ENCODE peak calls at places on chromosomes 6 and 20, in seven cellular contexts. S, Z, N, W, E, B and H are unnamed samples.

GRCh38 chr20:7704021-7704420 is 236.2 kb downstream of the HAO1 start:
- DNase-seq in S (no peak), Z (no peak), N (no peak), W (no peak), E (no peak), B (no peak), H (no peak)

GRCh38 chr6:159640322-159640721 is 52.7 kb downstream of the SOD2 start:
- DNase-seq in S (no peak), Z (no peak), N (no peak), W (no peak), E (no peak), B (no peak), H (no peak)

GRCh38 chr20:4524307-4524706 is 197.4 kb upstream of the PRND start:
- DNase-seq in S (no peak), Z (no peak), N (no peak), W (no peak), E (no peak), B (no peak), H (no peak)

GRCh38 chr20:41734506-41734945 is 116.3 kb upstream of the CHD6 start:
- DNase-seq in S (no peak), Z (peak), N (peak), W (no peak), E (peak), B (peak), H (peak)

GRCh38 chr6:81362246-81362645 is 390.2 kb downstream of the TENT5A start:
- DNase-seq in S (no peak), Z (no peak), N (no peak), W (no peak), E (no peak), B (no peak), H (no peak)

GRCh38 chr6:156846845-156847599 is 69.8 kb downstream of the ARID1B start:
- DNase-seq in S (no peak), Z (no peak), N (no peak), W (no peak), E (no peak), B (no peak), H (no peak)

GRCh38 chr6:11162262-11162661 is 50.7 kb upstream of the ERVFRD-1 start:
- DNase-seq in S (no peak), Z (no peak), N (no peak), W (no peak), E (no peak), B (no peak), H (no peak)

GRCh38 chr6:47168176-47168575 is 126.0 kb upstream of the ADGRF1 start:
- DNase-seq in S (no peak), Z (peak), N (no peak), W (no peak), E (no peak), B (no peak), H (peak)

GRCh38 chr20:10640897-10641296 is 32.9 kb downstream of the JAG1 start:
- DNase-seq in S (no peak), Z (no peak), N (no peak), W (no peak), E (no peak), B (no peak), H (no peak)

GRCh38 chr20:4633780-4634179 is 87.9 kb upstream of the PRND start:
- DNase-seq in S (no peak), Z (no peak), N (no peak), W (no peak), E (no peak), B (no peak), H (no peak)

GRCh38 chr6:37057678-37058077 is 52.2 kb downstream of the FGD2 start:
- DNase-seq in S (no peak), Z (no peak), N (no peak), W (no peak), E (no peak), B (no peak), H (no peak)

GRCh38 chr20:64101731-64102621 is 5.4 kb downstream of the NPBWR2 start:
- DNase-seq in S (no peak), Z (peak), N (no peak), W (peak), E (peak), B (no peak), H (peak)

GRCh38 chr6:129312865-129313264 is 397.1 kb downstream of the ARHGAP18 start:
- DNase-seq in S (no peak), Z (peak), N (no peak), W (no peak), E (no peak), B (peak), H (peak)

GRCh38 chr6:97819680-97820079 is 536.7 kb upstream of the MMS22L start:
- DNase-seq in S (no peak), Z (no peak), N (no peak), W (no peak), E (no peak), B (no peak), H (no peak)

GRCh38 chr20:40481337-40481736 is 207.7 kb downstream of the MAFB start:
- DNase-seq in S (no peak), Z (no peak), N (no peak), W (no peak), E (no peak), B (no peak), H (no peak)

GRCh38 chr20:13213335-13213734 is 7.7 kb upstream of the ISM1 start:
- DNase-seq in S (no peak), Z (no peak), N (no peak), W (no peak), E (no peak), B (no peak), H (no peak)

GRCh38 chr6:15107644-15108382 is 138.1 kb upstream of the JARID2 start:
- DNase-seq in S (no peak), Z (no peak), N (no peak), W (no peak), E (no peak), B (no peak), H (no peak)

GRCh38 chr6:128118401-128118800 is 217.5 kb upstream of the THEMIS start:
- DNase-seq in S (no peak), Z (no peak), N (no peak), W (no peak), E (no peak), B (no peak), H (no peak)

GRCh38 chr6:68876792-68877493 is 241.9 kb downstream of the ADGRB3 start:
- DNase-seq in S (no peak), Z (no peak), N (no peak), W (peak), E (no peak), B (no peak), H (no peak)

GRCh38 chr6:84967389-84967788 is 203.0 kb upstream of the TBX18 start:
- DNase-seq in S (no peak), Z (peak), N (no peak), W (no peak), E (no peak), B (no peak), H (peak)

GRCh38 chr20:8209061-8209460 is 77.0 kb downstream of the PLCB1 start:
- DNase-seq in S (no peak), Z (no peak), N (no peak), W (peak), E (no peak), B (no peak), H (no peak)

GRCh38 chr6:113825776-113826175 is 31.4 kb upstream of the MARCKS start:
- DNase-seq in S (no peak), Z (no peak), N (peak), W (no peak), E (peak), B (peak), H (no peak)

GRCh38 chr6:3209114-3210023 is 18.1 kb downstream of the TUBB2B start:
- DNase-seq in S (no peak), Z (peak), N (no peak), W (peak), E (no peak), B (no peak), H (peak)

GRCh38 chr20:20593447-20594170 is 118.8 kb downstream of the RALGAPA2 start:
- DNase-seq in S (no peak), Z (peak), N (no peak), W (peak), E (peak), B (no peak), H (no peak)

DNA sequence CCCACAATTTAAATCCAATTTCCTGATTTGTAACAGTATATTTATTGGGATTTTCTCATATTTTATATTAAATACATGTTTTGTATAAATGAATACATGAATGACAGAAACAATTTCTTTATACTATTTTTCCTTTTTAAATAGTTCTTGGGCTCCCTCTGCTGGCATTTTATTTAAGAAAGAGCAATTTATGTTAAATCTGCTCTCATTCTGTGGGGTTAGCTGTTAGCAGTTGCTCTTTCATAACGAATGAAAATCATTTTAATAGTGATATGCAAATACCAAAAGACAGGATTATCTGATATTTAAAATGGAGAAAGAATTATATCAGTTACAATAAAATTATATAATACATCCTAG is 118.3 kb downstream of the RALGAPA2 start:
- DNase-seq in S (no peak), Z (peak), N (no peak), W (no peak), E (no peak), B (no peak), H (no peak)
- TF ChIP-seq CTCF in S (no peak), Z (peak), N (peak), W (no peak), E (no peak), B (no peak), H (no peak)

GRCh38 chr6:27867941-27868705 is 44.1 kb downstream of the OR2B2 start:
- DNase-seq in S (no peak), Z (no peak), N (no peak), W (peak), E (no peak), B (no peak), H (no peak)

GRCh38 chr6:27873101-27874030 is 38.8 kb downstream of the OR2B2 start:
- DNase-seq in S (no peak), Z (no peak), N (peak), W (peak), E (peak), B (peak), H (peak)

GRCh38 chr6:27870486-27870885 is 41.7 kb downstream of the OR2B2 start:
- DNase-seq in S (no peak), Z (no peak), N (no peak), W (no peak), E (no peak), B (no peak), H (no peak)

GRCh38 chr6:27872634-27873028 is 39.6 kb downstream of the OR2B2 start:
- DNase-seq in S (no peak), Z (no peak), N (no peak), W (peak), E (no peak), B (no peak), H (no peak)

GRCh38 chr6:27871919-27872633 is 40.1 kb downstream of the OR2B2 start:
- DNase-seq in S (no peak), Z (peak), N (peak), W (peak), E (peak), B (peak), H (peak)
- TF ChIP-seq CTCF in S (no peak), Z (no peak), N (no peak), W (peak), E (no peak), B (no peak), H (no peak)

DNA sequence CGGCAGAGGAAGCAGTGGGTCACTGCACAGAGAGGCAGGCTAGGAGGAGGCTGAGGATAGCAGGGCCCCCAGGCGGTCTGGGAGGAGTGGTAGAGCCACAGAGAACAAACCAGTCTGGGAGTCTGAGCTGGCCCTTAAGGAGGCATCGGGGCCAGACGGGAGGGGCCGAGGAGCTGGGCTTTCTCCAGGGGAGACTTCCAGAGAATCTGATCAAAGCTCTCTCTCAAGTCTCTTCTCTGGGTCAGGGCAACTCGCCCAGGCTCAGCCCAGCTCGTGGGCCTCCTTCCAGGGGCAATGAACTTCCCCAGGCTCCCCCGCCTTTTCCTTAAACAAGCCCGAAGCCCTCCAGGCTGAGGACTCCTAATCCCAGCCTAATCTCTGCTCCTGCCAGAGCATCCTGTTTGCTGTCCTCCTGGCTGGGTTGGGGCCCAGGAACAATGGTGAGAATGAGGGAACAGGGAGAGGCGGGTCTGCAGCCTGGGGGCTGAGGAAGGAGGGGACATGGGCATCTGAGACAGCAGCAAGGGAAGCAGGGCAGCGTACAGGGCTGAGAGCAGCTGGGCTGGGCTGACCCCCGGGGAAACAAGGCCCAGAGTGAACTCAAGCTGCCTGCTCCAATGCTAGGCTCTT is 173.6 kb downstream of the ANKRD60 start:
- DNase-seq in S (peak), Z (no peak), N (peak), W (no peak), E (no peak), B (no peak), H (no peak)
- TF ChIP-seq CTCF in S (no peak), Z (no peak), N (no peak), W (no peak), E (no peak), B (no peak), H (no peak)

GRCh38 chr6:24893342-24893850 is 42.4 kb downstream of the RIPOR2 start:
- DNase-seq in S (no peak), Z (no peak), N (no peak), W (no peak), E (no peak), B (no peak), H (no peak)

GRCh38 chr6:24887520-24887919 is 48.2 kb downstream of the RIPOR2 start:
- DNase-seq in S (no peak), Z (no peak), N (no peak), W (peak), E (no peak), B (no peak), H (no peak)

GRCh38 chr6:24890471-24890870 is 45.3 kb downstream of the RIPOR2 start:
- DNase-seq in S (no peak), Z (no peak), N (no peak), W (no peak), E (no peak), B (no peak), H (no peak)

GRCh38 chr6:24891004-24891403 is 44.8 kb downstream of the RIPOR2 start:
- DNase-seq in S (no peak), Z (no peak), N (no peak), W (no peak), E (no peak), B (no peak), H (no peak)

GRCh38 chr6:24888967-24889366 is 46.8 kb downstream of the RIPOR2 start:
- DNase-seq in S (no peak), Z (no peak), N (no peak), W (no peak), E (no peak), B (no peak), H (no peak)
- TF ChIP-seq CTCF in S (no peak), Z (no peak), N (no peak), W (no peak), E (no peak), B (no peak), H (no peak)

GRCh38 chr6:118080547-118080946 is 173.5 kb downstream of the SLC35F1 start:
- DNase-seq in S (no peak), Z (no peak), N (no peak), W (no peak), E (no peak), B (no peak), H (no peak)
- TF ChIP-seq CTCF in S (no peak), Z (no peak), N (no peak), W (peak), E (no peak), B (no peak), H (no peak)

GRCh38 chr6:93040375-93040774 is 379.0 kb downstream of the EPHA7 start:
- DNase-seq in S (no peak), Z (no peak), N (no peak), W (no peak), E (no peak), B (no peak), H (no peak)

GRCh38 chr6:93035756-93036155 is 383.6 kb downstream of the EPHA7 start:
- DNase-seq in S (no peak), Z (no peak), N (no peak), W (no peak), E (no peak), B (no peak), H (no peak)

DNA sequence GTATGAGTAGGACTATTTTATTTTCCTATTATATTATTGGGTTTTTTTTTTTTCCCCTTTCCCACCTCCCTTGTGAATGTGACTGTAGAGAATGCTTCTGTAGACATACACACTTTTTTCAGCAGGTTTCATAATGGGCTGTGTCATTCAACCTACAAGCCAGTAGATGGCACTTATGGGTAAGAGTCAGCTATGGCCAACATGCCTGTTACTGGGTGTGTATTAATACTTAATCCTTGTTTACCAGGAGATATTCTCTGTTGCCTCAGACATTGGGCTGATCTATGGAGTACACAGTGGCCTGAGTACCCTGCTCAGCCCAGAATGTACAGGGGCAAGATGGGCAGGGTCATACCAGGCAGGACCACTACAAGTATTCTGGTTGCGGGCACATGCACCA is 382.5 kb downstream of the EPHA7 start:
- DNase-seq in S (no peak), Z (no peak), N (no peak), W (no peak), E (no peak), B (no peak), H (no peak)
- TF ChIP-seq CTCF in S (no peak), Z (no peak), N (peak), W (peak), E (no peak), B (peak), H (no peak)

GRCh38 chr6:165894228-165894825 is 231.3 kb upstream of the PDE10A start:
- DNase-seq in S (no peak), Z (no peak), N (no peak), W (no peak), E (no peak), B (no peak), H (no peak)

GRCh38 chr6:165893431-165893830 is 230.4 kb upstream of the PDE10A start:
- DNase-seq in S (no peak), Z (no peak), N (no peak), W (no peak), E (no peak), B (no peak), H (no peak)

GRCh38 chr6:165890404-165890735 is 227.3 kb upstream of the PDE10A start:
- DNase-seq in S (no peak), Z (no peak), N (no peak), W (no peak), E (no peak), B (no peak), H (no peak)

GRCh38 chr6:165889636-165890403 is 226.8 kb upstream of the PDE10A start:
- DNase-seq in S (no peak), Z (no peak), N (no peak), W (no peak), E (no peak), B (peak), H (peak)

DNA sequence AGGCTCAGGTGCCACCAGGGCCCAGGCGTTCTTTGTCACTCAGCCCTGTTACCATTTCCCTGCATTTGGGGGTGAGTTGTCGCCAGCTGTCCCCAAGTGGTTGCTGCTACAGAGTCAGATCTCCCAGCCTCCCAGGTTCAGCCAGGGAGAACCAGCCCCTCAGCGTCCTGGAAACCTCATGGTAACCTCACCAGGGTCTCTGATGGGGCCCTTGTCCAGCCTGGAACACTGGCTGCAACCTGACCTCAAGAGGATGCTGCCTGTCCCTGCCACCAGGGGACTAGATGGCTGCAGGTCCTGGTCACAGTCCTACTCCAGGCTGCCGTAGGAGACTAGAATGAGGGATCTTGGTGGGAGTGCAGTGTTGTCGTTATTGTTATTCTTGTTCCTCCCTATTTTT is 228.3 kb upstream of the PDE10A start:
- DNase-seq in S (peak), Z (no peak), N (no peak), W (no peak), E (no peak), B (no peak), H (no peak)
- TF ChIP-seq CTCF in S (no peak), Z (no peak), N (no peak), W (no peak), E (no peak), B (no peak), H (no peak)

GRCh38 chr6:45422541-45423110 is 44.9 kb upstream of the SUPT3H start:
- DNase-seq in S (no peak), Z (no peak), N (peak), W (no peak), E (peak), B (peak), H (peak)
- TF ChIP-seq CTCF in S (no peak), Z (no peak), N (no peak), W (no peak), E (no peak), B (no peak), H (no peak)

DNA sequence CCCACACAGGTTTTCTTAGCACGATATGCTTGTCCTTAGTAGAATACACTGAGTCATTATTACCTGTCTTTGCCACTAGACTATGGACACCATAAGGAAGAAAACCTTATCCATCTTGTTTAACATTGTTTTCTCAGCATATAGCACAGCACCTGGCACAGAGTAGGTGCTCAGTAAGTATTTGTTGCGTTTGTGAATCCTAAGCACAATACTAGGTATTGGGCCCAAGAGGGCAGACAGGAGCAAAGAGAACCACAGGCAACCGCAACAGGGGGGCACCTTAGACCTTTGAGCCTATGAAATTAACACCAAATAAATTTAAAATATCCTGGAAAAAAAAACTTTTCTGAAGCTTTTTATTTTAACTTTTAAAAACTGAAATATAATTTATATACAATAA is 3.7 kb upstream of the NCOA6 start:
- DNase-seq in S (no peak), Z (no peak), N (no peak), W (no peak), E (no peak), B (no peak), H (no peak)
- TF ChIP-seq CTCF in S (no peak), Z (no peak), N (no peak), W (no peak), E (no peak), B (no peak), H (peak)

DNA sequence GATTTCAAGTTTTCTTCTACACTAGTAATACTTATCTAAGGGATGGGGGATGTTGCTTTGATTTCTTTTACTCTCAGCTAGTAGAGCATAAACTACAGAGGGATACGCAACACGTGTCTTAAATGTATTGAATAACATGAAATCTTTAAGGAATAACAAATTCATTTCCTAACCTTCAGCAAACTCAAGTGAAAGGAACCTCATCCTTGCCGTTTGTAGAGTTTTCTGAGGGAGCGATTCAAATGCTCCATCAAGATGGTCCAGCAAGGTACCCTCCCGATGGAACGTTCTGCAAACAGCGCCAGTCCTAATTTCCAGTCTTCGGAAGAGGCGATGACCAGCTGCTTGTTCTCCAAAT is 95.4 kb upstream of the RIN2 start:
- DNase-seq in S (no peak), Z (no peak), N (no peak), W (no peak), E (no peak), B (no peak), H (no peak)
- TF ChIP-seq CTCF in S (no peak), Z (peak), N (no peak), W (no peak), E (peak), B (no peak), H (no peak)